ENCODE peak calls at places on chromosomes 3 and 15, in five cellular contexts. C is fibroblast of lung, A is endothelial cell of umbilical vein, R is breast epithelium, X is GM12878. D is an unnamed sample.
A peak's percentile ranks its signal among the peaks of the same experiment; 100 is the strongest.

GRCh38 chr3:122392868-122393844 is 9.2 kb downstream of the FAM162A start:
- DNase-seq in C (peak; percentile 60), A (peak; percentile 56), R (no peak), X (no peak), D (no peak)

GRCh38 chr15:92617197-92618037 is 38.2 kb downstream of the FAM174B start:
- DNase-seq in C (peak; percentile 87), A (peak; percentile 99), R (peak; percentile 64), X (no peak), D (no peak)

GRCh38 chr3:12869025-12869695 is 27.8 kb upstream of the RPL32 start:
- DNase-seq in C (no peak), A (peak; percentile 18), R (no peak), X (no peak), D (no peak)

GRCh38 chr15:57705746-57706404 is 639 bp upstream of the POLR2M start:
- DNase-seq in C (no peak), A (no peak), R (no peak), X (no peak), D (no peak)

GRCh38 chr3:118850687-118851086 is 184.0 kb downstream of the IGSF11 start:
- DNase-seq in C (no peak), A (no peak), R (no peak), X (no peak), D (no peak)

GRCh38 chr15:58498821-58499580 is 67.2 kb downstream of the LIPC start:
- DNase-seq in C (peak; percentile 67), A (no peak), R (no peak), X (no peak), D (no peak)

GRCh38 chr15:72339777-72340177 is 19.8 kb upstream of the CELF6 start:
- DNase-seq in C (peak; percentile 86), A (peak; percentile 75), R (no peak), X (no peak), D (no peak)

GRCh38 chr3:186493507-186493906 is 50.7 kb downstream of the CRYGS start:
- DNase-seq in C (peak; percentile 64), A (no peak), R (no peak), X (no peak), D (no peak)

GRCh38 chr3:24562874-24563273 is 68.2 kb upstream of the THRB start:
- DNase-seq in C (peak; percentile 1), A (no peak), R (no peak), X (no peak), D (no peak)

GRCh38 chr3:58414538-58415197 is 19.0 kb downstream of the PDHB start:
- DNase-seq in C (peak; percentile 51), A (peak; percentile 79), R (no peak), X (no peak), D (peak; percentile 16)

GRCh38 chr15:45618813-45619212 is 16.0 kb upstream of the SQOR start:
- DNase-seq in C (no peak), A (no peak), R (no peak), X (no peak), D (no peak)

GRCh38 chr15:100588638-100589242 is 13.2 kb downstream of the LINS1 start:
- DNase-seq in C (peak; percentile 17), A (no peak), R (no peak), X (no peak), D (no peak)

GRCh38 chr15:83837946-83838571 is 184.1 kb downstream of the ADAMTSL3 start:
- DNase-seq in C (no peak), A (no peak), R (no peak), X (no peak), D (no peak)

GRCh38 chr3:58177747-58178527 is 32.8 kb downstream of the DNASE1L3 start:
- DNase-seq in C (peak; percentile 74), A (peak; percentile 79), R (peak; percentile 92), X (no peak), D (peak; percentile 86)

GRCh38 chr3:157335677-157336076 is 101.0 kb upstream of the PTX3 start:
- DNase-seq in C (peak; percentile 86), A (peak; percentile 98), R (no peak), X (no peak), D (no peak)

GRCh38 chr3:56923546-56924224 is 121.9 kb upstream of the ARHGEF3 start:
- DNase-seq in C (peak; percentile 41), A (peak; percentile 97), R (no peak), X (no peak), D (peak; percentile 59)

GRCh38 chr3:114566162-114566755 is 272.4 kb downstream of the TIGIT start:
- DNase-seq in C (no peak), A (peak; percentile 48), R (no peak), X (peak; percentile 46), D (no peak)

GRCh38 chr3:140386357-140387100 is 291.3 kb upstream of the TRIM42 start:
- DNase-seq in C (no peak), A (no peak), R (no peak), X (no peak), D (no peak)

GRCh38 chr3:108820586-108820985 is 2.0 kb upstream of the TRAT1 start:
- DNase-seq in C (no peak), A (no peak), R (no peak), X (no peak), D (no peak)

GRCh38 chr3:86996261-86996955 is 5.5 kb upstream of the VGLL3 start:
- DNase-seq in C (peak; percentile 66), A (no peak), R (no peak), X (no peak), D (no peak)

GRCh38 chr3:45560270-45561020 is 34.1 kb upstream of the LIMD1 start:
- DNase-seq in C (no peak), A (peak; percentile 51), R (no peak), X (no peak), D (no peak)

GRCh38 chr15:89673162-89673506 is 6.0 kb downstream of the PLIN1 start:
- DNase-seq in C (no peak), A (peak; percentile 37), R (no peak), X (no peak), D (no peak)

GRCh38 chr15:90482124-90483011 is 47.4 kb upstream of the CRTC3 start:
- DNase-seq in C (peak; percentile 48), A (peak; percentile 78), R (no peak), X (no peak), D (peak; percentile 17)

DNA sequence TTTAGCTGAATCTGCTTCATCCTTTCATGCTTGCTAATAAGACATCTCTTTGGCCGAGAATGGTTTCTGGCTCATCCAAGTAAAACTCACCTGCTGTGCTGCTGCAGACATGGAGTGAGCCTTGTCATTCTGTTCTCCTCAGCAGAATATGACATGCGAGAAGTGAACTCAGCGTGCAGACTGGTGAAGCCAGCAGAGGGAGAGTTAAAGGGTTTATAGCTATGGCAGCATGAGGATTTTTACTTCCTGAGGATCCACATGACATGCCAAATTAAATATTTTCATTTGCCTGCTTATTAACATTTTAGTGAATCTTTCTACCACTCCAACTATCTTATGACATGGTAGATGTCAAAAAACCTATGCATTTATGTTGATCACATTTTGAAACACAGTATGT is 658.3 kb upstream of the NECTIN3 start:
- DNase-seq in C (peak; percentile 3), A (no peak), R (no peak), X (no peak), D (no peak)
- H3K27ac ChIP-seq in C (peak overlapping the region; percentile 91), A (peak overlapping the region; percentile 99), R (no peak overlapping the region), X (no peak overlapping the region), D (no peak overlapping the region)

DNA sequence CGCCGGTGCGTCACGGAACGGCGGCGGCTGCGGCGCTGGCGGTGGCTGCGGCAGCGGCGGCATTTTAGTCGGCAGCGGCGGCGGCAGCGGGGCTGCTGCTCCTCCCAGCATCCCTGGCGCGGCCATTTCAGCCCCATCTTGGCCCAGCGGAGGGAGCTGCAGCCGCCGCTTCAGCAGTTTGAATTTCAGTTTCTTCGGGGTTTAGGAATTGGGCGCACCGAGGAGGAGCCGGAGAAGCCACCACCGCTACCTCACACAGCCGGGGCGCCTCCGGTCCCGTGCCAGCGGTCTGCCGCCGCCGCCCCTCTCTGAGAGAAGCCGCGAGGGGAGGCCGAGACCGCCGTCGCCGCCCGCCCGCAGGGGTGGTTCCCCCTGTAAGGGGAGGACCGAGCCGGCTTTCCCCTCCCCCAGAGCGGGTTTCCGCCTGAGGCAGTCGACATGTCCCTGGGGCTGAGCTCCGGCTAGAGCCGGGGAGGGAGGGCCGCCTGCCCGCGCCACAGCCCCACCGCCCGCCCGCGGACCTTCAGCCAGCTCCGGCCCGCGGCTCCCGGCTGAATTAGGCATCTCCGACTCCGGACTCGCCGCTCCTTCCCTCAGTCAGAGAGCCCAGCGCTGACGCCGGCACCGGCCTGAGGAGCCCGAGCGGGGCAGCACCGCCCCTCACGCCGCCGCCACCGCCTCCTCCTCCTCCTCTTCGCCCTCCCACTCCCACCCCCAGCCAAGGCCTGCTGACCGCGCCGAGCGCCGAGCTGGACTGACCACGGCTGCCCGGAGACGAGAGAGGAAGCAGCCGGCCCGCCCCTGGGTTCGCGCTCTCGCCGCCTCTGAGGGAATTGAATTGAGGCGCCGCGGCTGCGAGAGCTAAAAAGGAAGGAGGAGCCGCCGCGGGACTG is at the start of gene TSC22D2:
- DNase-seq in C (peak; percentile 92), A (peak; percentile 95), R (peak; percentile 97), X (peak; percentile 69), D (peak; percentile 90)
- TF ChIP-seq CTCF in C (peak; percentile 8), A (no peak), R (peak; percentile 28), X (no peak), D (no peak)

GRCh38 chr3:149564079-149564478 is 89.6 kb downstream of the TM4SF4 start:
- DNase-seq in C (peak; percentile 64), A (no peak), R (no peak), X (no peak), D (no peak)
- H3K27ac ChIP-seq in C (no peak overlapping the region), A (no peak overlapping the region), R (peak overlapping the region; percentile 17), X (no peak overlapping the region), D (no peak overlapping the region)

GRCh38 chr3:167626490-167626889 is 27.3 kb downstream of the WDR49 start:
- DNase-seq in C (no peak), A (no peak), R (no peak), X (no peak), D (no peak)
- TF ChIP-seq CTCF in C (no peak), A (no peak), R (no peak), X (no peak), D (no peak)

DNA sequence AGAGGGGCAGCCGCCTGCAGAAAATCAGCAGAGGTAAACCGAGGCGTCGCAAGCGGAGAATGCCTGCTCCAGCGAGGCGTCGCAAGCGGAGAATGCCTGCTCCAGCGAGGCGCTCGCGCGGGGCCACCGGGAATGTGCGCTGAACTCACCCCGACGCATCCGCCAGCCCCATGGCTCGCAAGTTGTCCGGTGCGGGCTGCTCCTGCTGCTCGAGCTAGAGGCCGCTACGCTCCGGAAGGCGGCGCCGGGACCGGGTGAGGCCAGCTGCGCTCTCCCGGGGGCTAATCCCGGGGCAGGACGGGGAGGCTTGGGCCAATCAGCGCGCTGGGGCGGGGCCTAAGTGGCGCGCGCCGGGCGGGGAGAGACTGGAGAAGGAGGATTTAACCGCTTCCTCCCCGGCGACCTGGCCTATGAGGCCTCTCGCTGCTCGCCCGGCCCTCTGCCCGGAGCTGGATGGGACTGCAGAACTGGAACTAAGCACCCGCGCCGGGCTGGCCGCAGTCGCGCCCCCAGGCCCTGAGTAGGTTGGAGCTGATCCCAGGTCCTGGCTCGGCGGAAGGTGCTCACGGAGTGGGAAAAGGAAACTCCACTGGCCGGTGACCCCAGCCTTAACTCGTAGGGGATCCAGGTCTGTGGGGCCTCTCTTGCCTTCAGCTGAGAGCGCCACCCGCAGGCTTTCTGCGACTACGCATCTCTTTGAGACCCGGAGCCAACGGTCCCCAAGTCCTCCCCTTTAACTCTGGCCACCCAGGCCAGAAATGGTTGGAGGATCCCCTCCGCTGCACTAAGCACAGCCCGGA is at the start of gene SLC26A6:
- DNase-seq in C (peak; percentile 95), A (peak; percentile 98), R (peak; percentile 96), X (peak; percentile 77), D (peak; percentile 94)
- H3K27ac ChIP-seq in C (peak within 1 kb of the TSS; percentile 77), A (peak within 1 kb of the TSS; percentile 32), R (peak within 1 kb of the TSS; percentile 55), X (peak within 1 kb of the TSS; percentile 57), D (no peak within 1 kb of the TSS)